ENCODE peak calls at places on chromosomes 11 and 22, in five cellular contexts. X is IMR-90, G is K562, O is SK-N-SH, Y is A549. N is an unnamed sample.

GRCh38 chr22:39545310-39546063 is 12.9 kb upstream of the RPS19BP1 start:
- DNase-seq in X (no peak), G (peak; percentile 49), O (no peak), Y (no peak), N (no peak)

GRCh38 chr11:123251656-123252344 is 56.8 kb upstream of the CLMP start:
- DNase-seq in X (peak; percentile 63), G (no peak), O (no peak), Y (no peak), N (no peak)

GRCh38 chr11:101686514-101686913 is 102.7 kb upstream of the TRPC6 start:
- DNase-seq in X (peak; percentile 80), G (no peak), O (no peak), Y (peak; percentile 31), N (no peak)

GRCh38 chr11:68107689-68108088 is 13.5 kb downstream of the CHKA start:
- DNase-seq in X (no peak), G (no peak), O (no peak), Y (no peak), N (no peak)

GRCh38 chr11:26901162-26901561 is 92.8 kb upstream of the FIBIN start:
- DNase-seq in X (no peak), G (no peak), O (no peak), Y (no peak), N (no peak)

GRCh38 chr11:127000291-127000968 is at the start of gene KIRREL3:
- DNase-seq in X (peak; percentile 40), G (no peak), O (peak; percentile 65), Y (peak; percentile 58), N (no peak)

GRCh38 chr11:71096751-71097388 is 155.5 kb downstream of the SHANK2 start:
- DNase-seq in X (peak; percentile 20), G (no peak), O (no peak), Y (no peak), N (no peak)

GRCh38 chr22:28817919-28818859 is 17.8 kb upstream of the XBP1 start:
- DNase-seq in X (no peak), G (no peak), O (peak; percentile 34), Y (no peak), N (no peak)

GRCh38 chr11:32751381-32751780 is 43.1 kb downstream of the CCDC73 start:
- DNase-seq in X (no peak), G (no peak), O (no peak), Y (no peak), N (no peak)

GRCh38 chr11:68735125-68735524 is 16.2 kb downstream of the TESMIN start:
- DNase-seq in X (no peak), G (no peak), O (no peak), Y (no peak), N (no peak)

GRCh38 chr11:10426475-10426874 is 28.6 kb upstream of the AMPD3 start:
- DNase-seq in X (peak; percentile 48), G (no peak), O (no peak), Y (no peak), N (no peak)

GRCh38 chr11:67056640-67057409 is at the start of gene RHOD:
- DNase-seq in X (no peak), G (no peak), O (no peak), Y (no peak), N (no peak)

GRCh38 chr11:100831929-100832480 is 144.9 kb downstream of the ARHGAP42 start:
- DNase-seq in X (no peak), G (no peak), O (no peak), Y (no peak), N (no peak)

GRCh38 chr11:8733847-8734246 is 51.3 kb downstream of the RPL27A start:
- DNase-seq in X (no peak), G (no peak), O (no peak), Y (no peak), N (no peak)

GRCh38 chr22:48975252-48975780 is 852.4 kb downstream of the BRD1 start:
- DNase-seq in X (no peak), G (no peak), O (no peak), Y (no peak), N (no peak)

GRCh38 chr11:68122936-68123539 is 1.9 kb upstream of the CHKA start:
- DNase-seq in X (no peak), G (no peak), O (no peak), Y (no peak), N (no peak)

GRCh38 chr11:46562527-46562926 is 31.3 kb downstream of the AMBRA1 start:
- DNase-seq in X (no peak), G (no peak), O (no peak), Y (no peak), N (no peak)

GRCh38 chr11:46560300-46561025 is 33.4 kb downstream of the AMBRA1 start:
- DNase-seq in X (peak; percentile 41), G (no peak), O (no peak), Y (no peak), N (peak; percentile 33)

GRCh38 chr11:46559815-46560214 is 34.0 kb downstream of the AMBRA1 start:
- DNase-seq in X (no peak), G (no peak), O (no peak), Y (no peak), N (no peak)

GRCh38 chr11:46564459-46564858 is 29.4 kb downstream of the AMBRA1 start:
- DNase-seq in X (peak; percentile 64), G (no peak), O (no peak), Y (no peak), N (no peak)

DNA sequence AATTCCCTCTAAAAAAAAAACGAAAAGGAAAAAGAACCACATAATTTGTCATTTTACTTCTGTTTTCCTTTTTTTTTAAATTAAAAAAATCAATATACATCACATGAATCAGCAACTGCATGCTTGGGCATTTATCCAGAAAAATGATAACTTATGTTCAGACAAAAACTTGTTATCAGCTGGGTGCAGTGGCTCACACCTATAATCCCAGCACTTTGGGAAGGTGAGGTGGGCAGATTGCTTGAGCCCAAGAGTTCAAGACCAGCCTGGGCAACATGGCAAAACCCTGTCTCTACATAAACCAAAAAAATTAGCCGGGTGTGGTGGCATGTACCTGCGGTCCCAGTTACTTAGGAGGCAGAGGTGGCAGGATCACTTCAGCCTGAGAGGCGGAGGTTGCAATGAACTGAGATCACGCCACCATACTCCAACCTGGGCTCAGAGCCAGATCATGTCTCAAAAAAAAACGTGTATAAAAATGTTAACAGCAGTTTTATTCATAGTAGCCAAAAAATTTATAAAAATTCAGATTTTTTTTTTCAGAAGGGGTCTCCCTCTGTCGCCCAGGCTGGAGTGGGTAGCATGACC is 28.5 kb downstream of the AMBRA1 start:
- DNase-seq in X (no peak), G (no peak), O (no peak), Y (no peak), N (no peak)
- TF ChIP-seq RCOR1 in X (no peak), G (no peak), O (no peak), Y (no peak), N (no peak)

GRCh38 chr11:2768471-2769408 is 68.9 kb upstream of the KCNQ1OT1 start:
- DNase-seq in X (peak; percentile 93), G (peak; percentile 60), O (no peak), Y (peak; percentile 65), N (no peak)

GRCh38 chr11:2767071-2767470 is 67.3 kb upstream of the KCNQ1OT1 start:
- DNase-seq in X (no peak), G (no peak), O (no peak), Y (no peak), N (no peak)

GRCh38 chr11:2769409-2769778 is 69.6 kb upstream of the KCNQ1OT1 start:
- DNase-seq in X (no peak), G (no peak), O (no peak), Y (no peak), N (no peak)

GRCh38 chr11:2766166-2766565 is 66.4 kb upstream of the KCNQ1OT1 start:
- DNase-seq in X (no peak), G (no peak), O (no peak), Y (no peak), N (no peak)

DNA sequence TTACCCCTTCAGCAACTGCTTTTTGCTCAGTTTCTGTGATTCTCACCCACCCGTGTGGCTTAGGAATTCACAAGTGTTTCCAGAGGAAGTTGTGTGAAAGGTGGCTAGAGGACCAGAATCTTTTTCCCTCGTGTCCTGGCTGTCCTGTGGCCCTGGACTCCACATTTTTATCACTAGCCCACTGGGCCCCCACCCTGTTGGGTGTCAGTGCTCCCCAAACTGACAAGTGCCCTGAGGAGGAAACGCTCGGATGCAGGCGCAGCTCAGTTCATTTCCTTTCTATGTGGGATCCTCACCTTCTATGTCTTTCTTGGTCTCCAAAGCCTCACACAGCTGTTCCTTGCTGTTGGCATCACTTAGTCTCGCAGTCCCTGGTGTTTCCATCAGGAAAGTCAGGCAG is 68.0 kb upstream of the KCNQ1OT1 start:
- DNase-seq in X (no peak), G (no peak), O (no peak), Y (no peak), N (no peak)
- TF ChIP-seq RCOR1 in X (no peak), G (no peak), O (no peak), Y (no peak), N (no peak)

GRCh38 chr11:132475046-132475445 is 1057.3 kb downstream of the OPCML start:
- DNase-seq in X (no peak), G (no peak), O (no peak), Y (no peak), N (no peak)

GRCh38 chr11:132472411-132473205 is 1059.7 kb downstream of the OPCML start:
- DNase-seq in X (no peak), G (no peak), O (no peak), Y (no peak), N (no peak)

GRCh38 chr11:132466983-132467382 is 1065.3 kb downstream of the OPCML start:
- DNase-seq in X (no peak), G (no peak), O (no peak), Y (no peak), N (no peak)

GRCh38 chr11:132471491-132471890 is 1060.8 kb downstream of the OPCML start:
- DNase-seq in X (no peak), G (no peak), O (no peak), Y (no peak), N (no peak)
- TF ChIP-seq RCOR1 in X (no peak), G (no peak), O (no peak), Y (no peak), N (no peak)

GRCh38 chr11:35978173-35978572 is 34.3 kb downstream of the LDLRAD3 start:
- DNase-seq in X (no peak), G (no peak), O (no peak), Y (no peak), N (no peak)

GRCh38 chr11:35978891-35979290 is 35.0 kb downstream of the LDLRAD3 start:
- DNase-seq in X (no peak), G (no peak), O (no peak), Y (no peak), N (no peak)

GRCh38 chr11:35982061-35982460 is 38.2 kb downstream of the LDLRAD3 start:
- DNase-seq in X (no peak), G (no peak), O (no peak), Y (no peak), N (no peak)

GRCh38 chr11:35981581-35981980 is 37.7 kb downstream of the LDLRAD3 start:
- DNase-seq in X (no peak), G (no peak), O (no peak), Y (no peak), N (no peak)

DNA sequence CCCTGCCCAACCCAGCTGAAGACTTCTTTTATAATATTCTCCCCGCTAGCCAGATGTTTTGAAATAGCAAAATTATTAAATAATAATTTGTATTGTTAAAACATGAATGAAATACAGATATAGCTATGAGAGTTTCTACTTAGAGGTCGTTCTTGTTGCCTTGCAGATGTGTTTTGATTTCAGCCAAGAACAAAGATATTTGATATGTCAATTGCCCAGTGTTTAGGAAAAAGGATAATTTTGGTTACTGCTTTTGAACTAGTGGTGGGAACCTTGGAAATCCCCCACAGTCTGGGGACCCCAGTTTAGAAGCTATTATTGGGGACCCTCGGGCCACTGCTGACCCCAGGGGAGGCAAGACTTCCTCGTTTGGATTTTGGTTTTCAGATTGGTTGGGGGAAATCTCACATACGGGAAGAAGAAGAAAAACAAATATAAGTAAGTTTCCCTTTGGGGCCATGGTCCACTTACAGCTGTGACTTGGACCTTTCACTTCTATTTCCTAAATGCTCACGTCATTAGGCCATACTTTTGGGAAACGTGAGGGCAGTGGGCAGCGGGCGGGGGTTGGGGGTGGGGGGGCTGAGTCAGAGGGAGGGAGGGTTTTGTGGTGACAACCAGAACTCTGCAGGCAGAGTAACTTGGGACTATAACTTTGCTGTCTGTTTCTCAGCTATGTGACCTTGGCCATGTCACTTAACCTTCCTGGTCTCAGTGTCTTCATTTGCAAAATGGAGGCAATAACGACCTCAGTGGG is 37.0 kb downstream of the LDLRAD3 start:
- DNase-seq in X (peak; percentile 55), G (no peak), O (no peak), Y (no peak), N (no peak)
- TF ChIP-seq RCOR1 in X (no peak), G (no peak), O (no peak), Y (no peak), N (no peak)